ENCODE peak calls at places on chromosomes 3 and 15, in seven cellular contexts. E, N, I, J, P, U and S are unnamed samples.

GRCh38 chr3:159766563-159767185 is 222.0 kb upstream of the IL12A start:
- DNase-seq in E (no peak), N (no peak), I (peak), J (peak), P (peak), U (no peak), S (peak)

GRCh38 chr3:159236306-159236705 is 434.5 kb downstream of the MFSD1 start:
- DNase-seq in E (no peak), N (no peak), I (peak), J (no peak), P (peak), U (no peak), S (peak)

GRCh38 chr15:88844749-88845386 is 41.6 kb downstream of the ACAN start:
- DNase-seq in E (no peak), N (no peak), I (no peak), J (no peak), P (no peak), U (no peak), S (no peak)

GRCh38 chr3:194527726-194528125 is 40.9 kb upstream of the ATP13A3 start:
- DNase-seq in E (no peak), N (no peak), I (no peak), J (no peak), P (no peak), U (no peak), S (no peak)

GRCh38 chr3:11556851-11557644 is 86.7 kb downstream of the VGLL4 start:
- DNase-seq in E (no peak), N (peak), I (peak), J (no peak), P (peak), U (peak), S (peak)

GRCh38 chr15:85329561-85330421 is 50.6 kb upstream of the AKAP13 start:
- DNase-seq in E (no peak), N (peak), I (peak), J (no peak), P (peak), U (no peak), S (peak)

GRCh38 chr3:154188846-154189245 is 67.7 kb downstream of the ARHGEF26 start:
- DNase-seq in E (no peak), N (no peak), I (peak), J (peak), P (no peak), U (no peak), S (peak)

GRCh38 chr15:34070003-34070402 is 31.0 kb upstream of the AVEN start:
- DNase-seq in E (no peak), N (no peak), I (no peak), J (no peak), P (no peak), U (no peak), S (no peak)

GRCh38 chr15:88623061-88623460 is 1.9 kb downstream of the AEN start:
- DNase-seq in E (peak), N (peak), I (peak), J (peak), P (peak), U (no peak), S (peak)

GRCh38 chr3:190566043-190566933 is 52.4 kb downstream of the IL1RAP start:
- DNase-seq in E (peak), N (peak), I (peak), J (peak), P (peak), U (peak), S (peak)

GRCh38 chr3:192597511-192597910 is 129.8 kb downstream of the FGF12 start:
- DNase-seq in E (no peak), N (no peak), I (no peak), J (peak), P (no peak), U (no peak), S (no peak)

GRCh38 chr3:153293222-153293621 is 131.2 kb downstream of the RAP2B start:
- DNase-seq in E (no peak), N (peak), I (peak), J (peak), P (peak), U (no peak), S (peak)

GRCh38 chr3:188559069-188559410 is 405.1 kb downstream of the LPP start:
- DNase-seq in E (no peak), N (no peak), I (no peak), J (no peak), P (peak), U (no peak), S (no peak)

GRCh38 chr15:62444104-62445027 is 279.3 kb upstream of the C2CD4B start:
- DNase-seq in E (peak), N (peak), I (peak), J (peak), P (peak), U (no peak), S (peak)

GRCh38 chr3:48563382-48563918 is at the start of gene UCN2:
- DNase-seq in E (no peak), N (no peak), I (peak), J (no peak), P (peak), U (no peak), S (peak)

GRCh38 chr15:63107895-63108546 is 13.6 kb upstream of the LACTB start:
- DNase-seq in E (peak), N (peak), I (peak), J (peak), P (peak), U (no peak), S (peak)

GRCh38 chr3:151290673-151291072 is 12.3 kb upstream of the P2RY14 start:
- DNase-seq in E (no peak), N (peak), I (peak), J (peak), P (peak), U (no peak), S (peak)

GRCh38 chr15:27973886-27974285 is 125.2 kb downstream of the OCA2 start:
- DNase-seq in E (no peak), N (no peak), I (no peak), J (no peak), P (no peak), U (no peak), S (no peak)

GRCh38 chr15:42490246-42490742 is 647 bp downstream of the ZNF106 start:
- DNase-seq in E (no peak), N (no peak), I (peak), J (no peak), P (peak), U (no peak), S (peak)

GRCh38 chr3:152385761-152386160 is 117.0 kb downstream of the MBNL1 start:
- DNase-seq in E (peak), N (peak), I (peak), J (peak), P (peak), U (no peak), S (peak)

GRCh38 chr3:32238816-32239637 is 547 bp downstream of the CMTM8 start:
- DNase-seq in E (no peak), N (no peak), I (peak), J (peak), P (peak), U (no peak), S (peak)

GRCh38 chr3:70308760-70309159 is 3.7 kb downstream of the MDFIC2 start:
- DNase-seq in E (no peak), N (no peak), I (peak), J (peak), P (peak), U (no peak), S (peak)

GRCh38 chr3:5093786-5094185 is 28.3 kb upstream of the ARL8B start:
- DNase-seq in E (no peak), N (no peak), I (peak), J (no peak), P (no peak), U (no peak), S (no peak)

GRCh38 chr3:18428036-18428435 is 2.9 kb upstream of the SATB1 start:
- DNase-seq in E (no peak), N (no peak), I (no peak), J (no peak), P (no peak), U (no peak), S (no peak)

GRCh38 chr15:40925495-40925862 is 3.7 kb upstream of the DLL4 start:
- DNase-seq in E (no peak), N (no peak), I (no peak), J (no peak), P (no peak), U (no peak), S (no peak)

GRCh38 chr3:71305246-71306206 is 278.0 kb downstream of the FOXP1 start:
- DNase-seq in E (no peak), N (no peak), I (peak), J (peak), P (peak), U (peak), S (peak)

GRCh38 chr3:45480218-45480617 is 91.8 kb downstream of the LARS2 start:
- DNase-seq in E (no peak), N (no peak), I (no peak), J (peak), P (no peak), U (no peak), S (peak)

GRCh38 chr3:143603774-143604173 is 244.5 kb downstream of the SLC9A9 start:
- DNase-seq in E (no peak), N (no peak), I (no peak), J (no peak), P (no peak), U (no peak), S (no peak)

GRCh38 chr3:106167728-106168127 is 298.9 kb upstream of the CBLB start:
- DNase-seq in E (no peak), N (no peak), I (no peak), J (no peak), P (no peak), U (no peak), S (no peak)

GRCh38 chr15:65980824-65981456 is 111.6 kb downstream of the RAB11A start:
- DNase-seq in E (peak), N (peak), I (peak), J (peak), P (peak), U (peak), S (peak)

GRCh38 chr3:188905991-188906635 is 265.7 kb upstream of the TPRG1 start:
- DNase-seq in E (no peak), N (no peak), I (no peak), J (no peak), P (no peak), U (no peak), S (no peak)

GRCh38 chr3:30768703-30769550 is 125.5 kb downstream of the GADL1 start:
- DNase-seq in E (no peak), N (no peak), I (peak), J (peak), P (peak), U (peak), S (peak)

GRCh38 chr3:123635717-123636116 is 50.9 kb upstream of the HACD2 start:
- DNase-seq in E (no peak), N (no peak), I (no peak), J (no peak), P (no peak), U (no peak), S (no peak)

GRCh38 chr3:122952509-122952908 is 75.1 kb downstream of the SEMA5B start:
- DNase-seq in E (no peak), N (no peak), I (peak), J (peak), P (peak), U (peak), S (no peak)

GRCh38 chr3:145963111-145963510 is 197.9 kb downstream of the PLOD2 start:
- DNase-seq in E (no peak), N (no peak), I (no peak), J (no peak), P (no peak), U (no peak), S (no peak)

GRCh38 chr3:141686477-141687280 is 51.4 kb upstream of the RNF7 start:
- DNase-seq in E (no peak), N (peak), I (peak), J (peak), P (peak), U (peak), S (peak)
- H3K4me3 ChIP-seq in E (peak), N (peak), I (peak), J (peak), P (peak), U (peak), S (peak)

GRCh38 chr3:182740710-182741109 is 52.6 kb upstream of the ATP11B start:
- DNase-seq in E (no peak), N (no peak), I (no peak), J (peak), P (no peak), U (no peak), S (no peak)
- H3K4me3 ChIP-seq in E (no peak), N (no peak), I (no peak), J (no peak), P (no peak), U (no peak), S (no peak)

GRCh38 chr15:59376735-59377134 is 4.1 kb upstream of the MYO1E start:
- DNase-seq in E (no peak), N (no peak), I (peak), J (peak), P (peak), U (no peak), S (peak)
- H3K4me3 ChIP-seq in E (no peak), N (no peak), I (no peak), J (no peak), P (no peak), U (no peak), S (no peak)

GRCh38 chr3:170539886-170540285 is 46.0 kb downstream of the SLC7A14 start:
- DNase-seq in E (no peak), N (no peak), I (no peak), J (peak), P (no peak), U (no peak), S (no peak)
- H3K4me3 ChIP-seq in E (no peak), N (no peak), I (no peak), J (no peak), P (no peak), U (no peak), S (no peak)